ENCODE peak calls at places on chromosomes 12 and 14, in nine cellular contexts. G is lower lobe of right lung; K is CD8-positive, alpha-beta T cell; Z is heart right ventricle; E is CD4-positive, CD25-positive, alpha-beta regulatory T cell; J is lung; X is neural progenitor cell; I is thoracic aorta; S is Peyer's patch. N is an unnamed sample.

GRCh38 chr12:10369557-10370150 is 20.2 kb downstream of the KLRK1 start:
- DNase-seq in G (no peak), K (no peak), Z (no peak), E (no peak), J (no peak), X (no peak), I (no peak), S (no peak), N (peak)

GRCh38 chr12:116273813-116274551 is 3.5 kb downstream of the MED13L start:
- DNase-seq in G (no peak), K (no peak), Z (no peak), E (no peak), J (no peak), X (no peak), I (no peak), S (no peak), N (no peak)

GRCh38 chr14:23377873-23378563 is 1.2 kb downstream of the CMTM5 start:
- DNase-seq in G (no peak), K (no peak), Z (no peak), E (no peak), J (no peak), X (no peak), I (no peak), S (no peak), N (no peak)

GRCh38 chr12:91180577-91180976 is 2.0 kb downstream of the DCN start:
- DNase-seq in G (no peak), K (no peak), Z (peak), E (no peak), J (no peak), X (no peak), I (no peak), S (no peak), N (no peak)

GRCh38 chr12:48003226-48004038 is 844 bp downstream of the COL2A1 start:
- DNase-seq in G (no peak), K (no peak), Z (no peak), E (peak), J (no peak), X (peak), I (no peak), S (no peak), N (no peak)

GRCh38 chr12:7650091-7650490 is 15.6 kb downstream of the APOBEC1 start:
- DNase-seq in G (no peak), K (no peak), Z (no peak), E (no peak), J (no peak), X (no peak), I (no peak), S (no peak), N (no peak)

GRCh38 chr12:15038137-15038536 is 65.3 kb downstream of the PDE6H start:
- DNase-seq in G (no peak), K (no peak), Z (no peak), E (no peak), J (no peak), X (no peak), I (no peak), S (no peak), N (no peak)

GRCh38 chr14:32702571-32702970 is 236.1 kb upstream of the NPAS3 start:
- DNase-seq in G (peak), K (no peak), Z (peak), E (peak), J (no peak), X (peak), I (peak), S (peak), N (no peak)

GRCh38 chr12:9760699-9761406 is at the start of gene CD69:
- DNase-seq in G (no peak), K (peak), Z (no peak), E (peak), J (no peak), X (peak), I (no peak), S (peak), N (peak)

GRCh38 chr14:104933721-104934379 is 9.2 kb downstream of the PLD4 start:
- DNase-seq in G (peak), K (no peak), Z (no peak), E (no peak), J (no peak), X (no peak), I (no peak), S (no peak), N (no peak)

GRCh38 chr12:54879132-54879531 is 24.8 kb downstream of the MUCL1 start:
- DNase-seq in G (no peak), K (no peak), Z (no peak), E (no peak), J (no peak), X (no peak), I (no peak), S (no peak), N (no peak)

GRCh38 chr14:22613091-22613695 is 15.1 kb downstream of the ABHD4 start:
- DNase-seq in G (no peak), K (no peak), Z (no peak), E (no peak), J (no peak), X (no peak), I (no peak), S (no peak), N (no peak)

GRCh38 chr14:92846162-92846897 is 52.2 kb downstream of the GOLGA5 start:
- DNase-seq in G (no peak), K (no peak), Z (no peak), E (no peak), J (no peak), X (no peak), I (no peak), S (no peak), N (no peak)

GRCh38 chr12:108633534-108634224 is at the start of gene SELPLG:
- DNase-seq in G (peak), K (peak), Z (peak), E (peak), J (peak), X (no peak), I (no peak), S (peak), N (peak)

GRCh38 chr12:23356927-23357708 is 592.4 kb downstream of the SOX5 start:
- DNase-seq in G (no peak), K (no peak), Z (no peak), E (no peak), J (no peak), X (no peak), I (no peak), S (no peak), N (no peak)

GRCh38 chr14:83826838-83827237 is 1703.1 kb upstream of the FLRT2 start:
- DNase-seq in G (no peak), K (no peak), Z (no peak), E (no peak), J (no peak), X (no peak), I (no peak), S (no peak), N (no peak)

GRCh38 chr14:91284146-91284790 is 39.8 kb upstream of the GPR68 start:
- DNase-seq in G (peak), K (no peak), Z (no peak), E (no peak), J (no peak), X (no peak), I (no peak), S (no peak), N (no peak)

GRCh38 chr14:24837280-24838046 is 203.5 kb upstream of the GZMB start:
- DNase-seq in G (no peak), K (no peak), Z (no peak), E (no peak), J (no peak), X (no peak), I (no peak), S (no peak), N (no peak)

GRCh38 chr14:72061718-72062117 is 129.5 kb downstream of the RGS6 start:
- DNase-seq in G (no peak), K (no peak), Z (no peak), E (no peak), J (no peak), X (no peak), I (no peak), S (no peak), N (no peak)

GRCh38 chr12:79069009-79069408 is 204.4 kb downstream of the SYT1 start:
- DNase-seq in G (no peak), K (no peak), Z (no peak), E (no peak), J (no peak), X (no peak), I (no peak), S (no peak), N (no peak)

GRCh38 chr14:44960646-44961045 is 1.1 kb downstream of the KLHL28 start:
- DNase-seq in G (no peak), K (no peak), Z (no peak), E (no peak), J (no peak), X (no peak), I (no peak), S (no peak), N (no peak)

GRCh38 chr14:61575751-61576150 is 119.6 kb upstream of the HIF1A start:
- DNase-seq in G (no peak), K (no peak), Z (no peak), E (no peak), J (no peak), X (no peak), I (no peak), S (no peak), N (no peak)

GRCh38 chr12:92139634-92140555 is 5.8 kb downstream of the BTG1 start:
- DNase-seq in G (no peak), K (no peak), Z (no peak), E (no peak), J (no peak), X (no peak), I (no peak), S (no peak), N (no peak)

GRCh38 chr12:11710431-11710830 is 61.0 kb downstream of the ETV6 start:
- DNase-seq in G (no peak), K (no peak), Z (no peak), E (no peak), J (no peak), X (no peak), I (no peak), S (no peak), N (no peak)

GRCh38 chr14:65170768-65171251 is 68.5 kb upstream of the MAX start:
- DNase-seq in G (no peak), K (no peak), Z (peak), E (peak), J (no peak), X (peak), I (no peak), S (peak), N (peak)

GRCh38 chr12:51270067-51270846 is at the start of gene SMAGP:
- DNase-seq in G (peak), K (no peak), Z (peak), E (peak), J (peak), X (peak), I (no peak), S (peak), N (peak)

GRCh38 chr14:59261334-59261733 is 72.9 kb downstream of the DAAM1 start:
- DNase-seq in G (no peak), K (no peak), Z (no peak), E (no peak), J (no peak), X (no peak), I (no peak), S (no peak), N (no peak)

GRCh38 chr12:95218164-95218851 is 701 bp downstream of the VEZT start:
- DNase-seq in G (no peak), K (peak), Z (no peak), E (peak), J (no peak), X (no peak), I (no peak), S (no peak), N (no peak)

GRCh38 chr14:38808734-38809455 is 294.1 kb downstream of the SEC23A start:
- DNase-seq in G (no peak), K (no peak), Z (no peak), E (no peak), J (no peak), X (no peak), I (no peak), S (no peak), N (no peak)

GRCh38 chr12:109567296-109567695 is 6.0 kb downstream of the MMAB start:
- DNase-seq in G (no peak), K (no peak), Z (no peak), E (no peak), J (no peak), X (no peak), I (no peak), S (no peak), N (no peak)

GRCh38 chr12:52644078-52644415 is 8.0 kb downstream of the KRT2 start:
- DNase-seq in G (no peak), K (no peak), Z (no peak), E (no peak), J (peak), X (no peak), I (no peak), S (no peak), N (no peak)

GRCh38 chr12:49220972-49221371 is 32.1 kb upstream of the TUBA1A start:
- DNase-seq in G (no peak), K (no peak), Z (no peak), E (no peak), J (no peak), X (no peak), I (no peak), S (no peak), N (no peak)

GRCh38 chr12:49225551-49226166 is 36.8 kb upstream of the TUBA1A start:
- DNase-seq in G (peak), K (no peak), Z (no peak), E (no peak), J (peak), X (no peak), I (no peak), S (no peak), N (no peak)

GRCh38 chr12:49219417-49220026 is 30.6 kb upstream of the TUBA1A start:
- DNase-seq in G (no peak), K (no peak), Z (no peak), E (no peak), J (no peak), X (no peak), I (no peak), S (no peak), N (no peak)

GRCh38 chr12:49223590-49224369 is 34.9 kb upstream of the TUBA1A start:
- DNase-seq in G (no peak), K (no peak), Z (no peak), E (no peak), J (no peak), X (peak), I (no peak), S (no peak), N (no peak)

GRCh38 chr12:49223122-49223521 is 34.2 kb upstream of the TUBA1A start:
- DNase-seq in G (no peak), K (no peak), Z (no peak), E (no peak), J (no peak), X (no peak), I (no peak), S (no peak), N (no peak)
- H3K27ac ChIP-seq in G (peak), K (no peak), Z (peak), E (no peak), J (peak), X (no peak), I (peak), S (peak), N (no peak)

DNA sequence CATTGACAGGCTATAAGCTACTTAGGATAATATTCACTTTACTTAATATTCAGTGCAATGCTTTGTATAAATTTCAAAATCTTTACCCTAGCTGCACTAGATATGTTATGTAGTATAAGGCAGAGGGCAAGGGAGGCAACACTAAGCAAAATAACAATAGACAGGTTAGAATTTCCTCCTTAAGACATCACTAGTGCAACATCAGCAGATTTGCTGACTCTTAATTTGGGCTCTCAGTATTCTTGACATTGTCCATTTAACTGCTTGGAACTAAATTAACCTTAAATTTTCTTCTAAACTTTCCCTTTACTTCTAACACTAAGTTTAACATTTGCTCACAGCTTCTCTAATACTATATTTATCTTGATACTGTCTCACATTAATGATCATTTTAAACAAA is 273.9 kb downstream of the DIO2 start:
- DNase-seq in G (no peak), K (no peak), Z (no peak), E (no peak), J (no peak), X (no peak), I (no peak), S (no peak), N (no peak)
- H3K27ac ChIP-seq in G (no peak), K (no peak), Z (no peak), E (no peak), J (no peak), X (no peak), I (no peak), S (no peak), N (no peak)

DNA sequence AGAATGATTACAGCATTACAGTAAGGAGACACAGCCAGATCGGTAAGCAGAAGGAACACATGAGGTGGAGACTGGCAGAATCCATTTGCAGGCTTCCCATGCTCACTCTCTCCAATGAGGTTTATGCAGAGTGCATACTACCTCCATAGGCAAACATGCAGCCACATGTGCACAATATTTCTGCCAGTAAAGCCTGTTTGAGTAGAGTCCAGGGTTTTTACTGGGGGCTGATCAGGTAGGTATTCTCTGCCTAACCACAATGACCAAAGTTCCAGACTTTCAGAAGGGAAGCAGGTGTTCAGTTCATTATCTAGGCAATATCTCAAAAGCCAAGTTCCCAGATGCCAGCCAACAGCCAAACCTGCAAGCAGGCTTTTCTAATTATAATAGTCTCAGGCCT is 31.1 kb downstream of the INTS13 start:
- DNase-seq in G (no peak), K (no peak), Z (no peak), E (no peak), J (no peak), X (no peak), I (no peak), S (no peak), N (no peak)
- H3K27ac ChIP-seq in G (no peak), K (no peak), Z (no peak), E (peak), J (no peak), X (no peak), I (no peak), S (no peak), N (no peak)

GRCh38 chr14:68771631-68772030 is 21.2 kb downstream of the ZFP36L1 start:
- DNase-seq in G (no peak), K (no peak), Z (peak), E (no peak), J (no peak), X (no peak), I (no peak), S (no peak), N (no peak)
- H3K27ac ChIP-seq in G (peak), K (no peak), Z (peak), E (peak), J (peak), X (no peak), I (no peak), S (peak), N (no peak)

GRCh38 chr12:124390442-124391116 is 95.7 kb downstream of the RFLNA start:
- DNase-seq in G (peak), K (no peak), Z (peak), E (no peak), J (peak), X (no peak), I (no peak), S (peak), N (no peak)
- H3K27ac ChIP-seq in G (peak), K (no peak), Z (peak), E (no peak), J (peak), X (no peak), I (peak), S (peak), N (no peak)

DNA sequence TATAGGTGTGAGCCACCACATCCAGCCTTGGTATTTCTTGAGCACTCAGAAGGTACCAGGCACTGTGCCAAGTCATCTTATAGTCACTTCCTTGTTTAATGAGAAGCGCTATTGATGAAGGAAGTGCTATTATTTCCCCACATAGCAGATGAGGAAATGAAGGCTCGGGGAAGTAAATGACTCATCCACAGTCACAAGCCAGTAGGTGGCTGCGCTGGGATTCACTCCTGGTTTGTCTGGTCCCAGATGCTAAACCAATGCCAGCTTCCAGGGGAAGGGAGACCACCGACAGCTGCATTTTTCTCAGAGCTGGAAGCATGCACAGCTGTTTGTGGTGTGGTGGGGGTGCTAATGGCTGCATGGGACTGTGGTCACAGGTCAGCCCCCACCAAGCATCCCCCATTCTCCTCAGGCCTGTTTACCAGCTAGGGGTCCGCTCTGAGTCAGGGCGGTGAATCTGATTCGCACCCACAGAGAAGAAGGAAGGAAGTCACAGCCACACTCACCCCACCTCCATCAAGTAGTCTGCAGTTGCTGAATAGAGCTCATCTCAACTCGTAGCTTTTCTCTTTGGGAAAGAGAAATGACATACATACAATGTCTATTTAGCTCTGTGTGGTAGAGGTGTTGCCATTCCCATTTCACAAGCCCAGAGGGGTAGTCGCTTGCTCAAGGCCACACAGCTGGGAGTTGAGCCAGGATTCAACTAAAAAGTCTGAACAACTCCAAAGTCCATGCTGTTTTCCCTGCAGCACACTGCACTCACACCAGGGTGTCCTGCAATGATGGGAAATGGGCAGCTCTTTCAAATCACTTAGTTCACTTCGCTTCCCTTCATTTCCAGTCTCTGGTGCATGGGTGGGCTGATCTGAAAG is 6.3 kb upstream of the LTBP2 start:
- DNase-seq in G (peak), K (peak), Z (no peak), E (peak), J (peak), X (no peak), I (no peak), S (peak), N (peak)
- H3K27ac ChIP-seq in G (peak), K (peak), Z (peak), E (peak), J (peak), X (no peak), I (peak), S (peak), N (peak)

N was measured in CD8-positive, alpha-beta memory T cell.